ENCODE peak calls at places on chromosomes 6 and 20, in nine cellular contexts. G is left ventricle myocardium inferior; U is cardiac muscle cell; E is esophagus squamous epithelium; F is Karpas-422; N is bronchial epithelial cell; X is CD4-positive, CD25-positive, alpha-beta regulatory T cell; P is MG63; W is heart left ventricle. L is an unnamed sample.

GRCh38 chr6:27894839-27895762 is 17.1 kb downstream of the OR2B2 start:
- DNase-seq in E (no peak), P (peak; percentile 88), F (peak; percentile 93), N (peak; percentile 67), U (peak; percentile 84), X (peak; percentile 58), W (peak; percentile 63), G (no peak), L (no peak)

GRCh38 chr20:60087563-60088105 is 129.4 kb downstream of the CDH26 start:
- DNase-seq in W (no peak), X (no peak), U (no peak), F (no peak), G (no peak), E (no peak), P (no peak), N (no peak), L (no peak)

GRCh38 chr6:94902974-94903628 is 674.2 kb upstream of the MANEA start:
- DNase-seq in F (no peak), X (no peak), G (no peak), N (peak; percentile 12), W (no peak), U (no peak), E (no peak), P (no peak), L (no peak)

GRCh38 chr20:56091635-56092180 is 86.4 kb upstream of the CBLN4 start:
- DNase-seq in P (peak; percentile 6), N (peak; percentile 44), W (no peak), F (no peak), U (no peak), G (no peak), X (no peak), E (no peak), L (no peak)

GRCh38 chr20:57231951-57232428 is 34.5 kb downstream of the BMP7 start:
- DNase-seq in X (no peak), G (no peak), P (no peak), F (no peak), W (no peak), E (no peak), N (no peak), U (no peak), L (no peak)

GRCh38 chr20:52972965-52973819 is 1.0 kb downstream of the TSHZ2 start:
- DNase-seq in N (no peak), F (no peak), E (no peak), G (peak; percentile 14), P (no peak), U (peak; percentile 69), X (peak; percentile 9), W (no peak), L (no peak)

GRCh38 chr6:73523434-73524123 is 2.7 kb upstream of the EEF1A1 start:
- DNase-seq in F (peak; percentile 95), G (peak; percentile 61), P (peak; percentile 81), E (peak; percentile 40), X (peak; percentile 71), W (peak; percentile 66), N (peak; percentile 50), U (no peak), L (peak; percentile 96)

GRCh38 chr20:46636514-46636913 is 14.7 kb downstream of the SLC13A3 start:
- DNase-seq in G (no peak), U (no peak), W (no peak), P (no peak), X (no peak), F (no peak), N (no peak), E (no peak), L (no peak)

GRCh38 chr6:17964633-17965032 is 22.8 kb downstream of the KIF13A start:
- DNase-seq in N (no peak), X (no peak), F (no peak), G (no peak), U (no peak), E (no peak), P (no peak), W (no peak), L (no peak)

GRCh38 chr6:4941782-4942672 is 61.8 kb downstream of the RPP40 start:
- DNase-seq in N (peak; percentile 96), G (no peak), F (no peak), U (no peak), W (peak; percentile 61), P (peak; percentile 89), X (no peak), E (no peak), L (no peak)

GRCh38 chr20:14374191-14374590 is 36.8 kb upstream of the FLRT3 start:
- DNase-seq in P (no peak), W (no peak), N (no peak), E (no peak), U (peak; percentile 15), G (no peak), X (no peak), F (no peak), L (no peak)

GRCh38 chr20:53829706-53830521 is 236.3 kb upstream of the ZNF217 start:
- DNase-seq in W (no peak), E (no peak), F (no peak), P (no peak), N (peak; percentile 40), U (no peak), G (no peak), X (no peak), L (no peak)

GRCh38 chr6:149134531-149134933 is 183.0 kb upstream of the TAB2 start:
- DNase-seq in X (no peak), F (no peak), N (no peak), P (no peak), G (no peak), U (no peak), W (no peak), E (no peak), L (no peak)

GRCh38 chr20:32231847-32232246 is 24.2 kb downstream of the POFUT1 start:
- DNase-seq in P (no peak), E (no peak), G (no peak), U (no peak), N (no peak), W (no peak), X (peak; percentile 12), F (no peak), L (no peak)
- H3K36me3 ChIP-seq in P (peaks cover 71% of the 10 kb centered on the region), E (peaks cover 15% of the 10 kb centered on the region), G (peaks cover 67% of the 10 kb centered on the region), U (peaks cover 27% of the 10 kb centered on the region), N (peaks cover 29% of the 10 kb centered on the region), W (peaks cover 78% of the 10 kb centered on the region), X (peaks cover 44% of the 10 kb centered on the region), F (peaks cover 46% of the 10 kb centered on the region), L (no peaks in the 10 kb centered on the region)

DNA sequence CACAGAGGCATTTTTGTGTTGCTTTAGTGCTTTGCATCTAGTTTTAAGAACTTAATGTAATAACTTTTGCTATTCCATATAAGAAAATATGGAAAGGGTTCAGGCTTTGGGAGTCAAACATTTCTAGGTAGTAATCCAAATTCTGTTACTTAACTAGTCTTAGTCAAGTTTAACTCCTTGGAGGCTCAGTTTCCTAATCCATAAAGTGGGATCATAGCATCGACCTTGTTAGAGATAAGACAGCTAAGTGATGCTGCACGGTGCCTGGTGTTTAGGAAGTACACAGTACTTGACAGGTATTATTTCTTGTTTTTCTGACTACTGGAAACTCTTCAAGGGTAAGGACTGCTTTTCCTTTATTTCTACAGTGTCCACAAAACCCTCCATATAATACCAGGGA is 24.5 kb upstream of the ARMH2 start:
- DNase-seq in N (no peak), W (no peak), U (no peak), E (no peak), F (no peak), P (no peak), X (no peak), G (no peak), L (no peak)
- H3K36me3 ChIP-seq in N (no peaks in the 10 kb centered on the region), W (peaks cover 17% of the 10 kb centered on the region), U (no peaks in the 10 kb centered on the region), E (no peaks in the 10 kb centered on the region), F (peaks cover 65% of the 10 kb centered on the region), P (no peaks in the 10 kb centered on the region), X (peaks cover 91% of the 10 kb centered on the region), G (peaks cover 24% of the 10 kb centered on the region), L (peaks cover 100% of the 10 kb centered on the region)

DNA sequence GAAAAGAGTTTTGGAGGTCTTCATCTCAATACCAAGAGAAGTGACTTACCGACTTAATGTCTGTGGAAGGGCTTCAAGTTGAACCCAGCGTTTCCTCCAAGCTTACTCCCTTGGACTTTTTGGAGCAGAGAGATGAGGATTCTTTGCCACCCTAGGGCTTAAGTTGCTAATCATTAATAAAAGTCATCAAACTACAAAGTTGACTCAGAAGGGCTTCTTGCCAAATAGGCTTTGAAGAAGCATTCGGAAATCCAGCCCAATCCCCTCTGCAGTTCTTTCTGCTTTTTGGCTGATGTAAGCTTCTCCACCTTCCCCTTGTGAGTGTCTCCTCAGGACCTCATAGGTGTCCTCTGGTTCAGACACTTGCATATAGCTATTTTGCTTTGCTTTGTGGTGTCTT is at the start of gene SLC17A3:
- DNase-seq in G (no peak), U (no peak), X (no peak), P (no peak), N (no peak), E (no peak), F (no peak), W (no peak), L (no peak)
- H3K36me3 ChIP-seq in G (no peaks in the 10 kb centered on the region), U (no peaks in the 10 kb centered on the region), X (no peaks in the 10 kb centered on the region), P (no peaks in the 10 kb centered on the region), N (no peaks in the 10 kb centered on the region), E (no peaks in the 10 kb centered on the region), F (no peaks in the 10 kb centered on the region), W (no peaks in the 10 kb centered on the region), L (no peaks in the 10 kb centered on the region)

GRCh38 chr6:83188501-83188900 is 4.6 kb downstream of the PGM3 start:
- DNase-seq in P (no peak), F (no peak), U (no peak), G (no peak), E (no peak), N (no peak), X (no peak), W (no peak), L (no peak)

GRCh38 chr6:83180396-83180950 is 12.6 kb downstream of the PGM3 start:
- DNase-seq in U (no peak), E (no peak), X (no peak), P (no peak), W (no peak), N (no peak), G (no peak), F (no peak), L (no peak)

GRCh38 chr6:83185096-83185495 is 8.0 kb downstream of the PGM3 start:
- DNase-seq in G (no peak), E (no peak), W (no peak), F (no peak), U (no peak), X (no peak), N (peak; percentile 92), P (no peak), L (no peak)

GRCh38 chr6:83182114-83182513 is 11.0 kb downstream of the PGM3 start:
- DNase-seq in F (no peak), P (no peak), N (no peak), E (no peak), X (no peak), W (no peak), G (no peak), U (no peak), L (no peak)

DNA sequence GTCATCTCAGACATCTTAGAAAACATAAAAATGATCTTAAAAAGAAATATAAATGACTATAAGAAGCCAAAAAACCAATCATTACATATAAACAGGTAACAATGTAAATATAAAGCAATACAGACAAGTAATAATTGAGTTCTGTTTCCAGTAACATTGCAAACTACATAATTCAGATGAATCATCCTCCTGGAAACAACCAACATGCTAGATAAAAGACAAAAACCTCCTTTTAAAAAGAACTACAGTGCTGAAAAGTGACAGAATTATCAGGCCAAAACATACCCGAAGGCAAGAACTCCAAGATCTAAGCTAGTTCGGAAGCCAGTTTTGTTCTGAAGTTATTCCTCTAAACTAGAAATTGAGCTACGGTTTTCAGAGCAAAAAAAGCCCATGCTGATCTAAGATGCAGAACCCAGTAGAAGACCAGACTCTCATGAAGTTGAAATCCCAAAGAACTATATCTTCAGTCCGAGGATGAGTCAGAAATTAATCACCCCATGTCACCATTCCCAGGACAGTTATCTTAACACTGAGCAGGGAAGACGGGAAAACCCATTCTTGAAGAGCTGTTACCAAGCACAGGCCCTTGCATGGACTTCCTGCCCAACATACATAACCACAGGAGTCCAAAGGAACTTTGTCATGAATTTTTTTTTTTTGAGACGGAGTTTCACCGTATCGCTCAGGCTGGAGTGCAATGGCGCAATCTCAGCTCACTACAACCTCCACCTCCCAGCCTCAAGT is 9.8 kb downstream of the PGM3 start:
- DNase-seq in N (peak; percentile 94), E (no peak), P (peak; percentile 51), W (peak; percentile 51), G (no peak), X (no peak), U (no peak), F (no peak), L (no peak)
- H3K36me3 ChIP-seq in N (peaks cover 9% of the 10 kb centered on the region), E (peaks cover 4% of the 10 kb centered on the region), P (peaks cover 89% of the 10 kb centered on the region), W (peaks cover 89% of the 10 kb centered on the region), G (peaks cover 78% of the 10 kb centered on the region), X (peaks cover 48% of the 10 kb centered on the region), U (peaks cover 39% of the 10 kb centered on the region), F (peaks cover 56% of the 10 kb centered on the region), L (peaks cover 47% of the 10 kb centered on the region)